ENCODE peak calls at places on chromosomes 6 and 20, in ten cellular contexts. G is breast epithelium; K is tibial nerve; R is neural progenitor cell; Q is tibial artery; W is body of pancreas; Z is hepatocyte; D is psoas muscle; H is H1; B is CD8-positive, alpha-beta T cell. E is an unnamed sample.
A peak's percentile ranks its signal among the peaks of the same experiment; 100 is the strongest.

GRCh38 chr6:7629321-7629720 is 39.3 kb downstream of the SNRNP48 start:
- DNase-seq in H (no peak), D (no peak), R (no peak), K (no peak), Q (no peak), G (no peak), B (no peak), W (no peak), Z (no peak), E (no peak)

GRCh38 chr6:75922226-75922625 is 150.2 kb downstream of the IMPG1 start:
- DNase-seq in R (no peak), W (no peak), Z (no peak), Q (no peak), H (no peak), K (no peak), G (no peak), D (no peak), B (no peak), E (no peak)

GRCh38 chr6:113089056-113089455 is 741.9 kb downstream of the RFPL4B start:
- DNase-seq in G (no peak), K (no peak), H (peak; percentile 9), Z (no peak), B (no peak), R (no peak), D (no peak), W (no peak), Q (no peak), E (no peak)

GRCh38 chr6:123931928-123932327 is 128.3 kb downstream of the NKAIN2 start:
- DNase-seq in D (no peak), H (no peak), W (no peak), Z (no peak), K (no peak), G (no peak), B (no peak), Q (no peak), R (no peak), E (no peak)

GRCh38 chr6:114735118-114735730 is 392.4 kb upstream of the HS3ST5 start:
- DNase-seq in R (peak; percentile 2), D (no peak), Q (no peak), B (no peak), H (no peak), Z (no peak), G (no peak), W (no peak), K (no peak), E (no peak)

GRCh38 chr6:62150048-62150663 is 135.9 kb downstream of the KHDRBS2 start:
- DNase-seq in H (no peak), Q (no peak), B (no peak), Z (peak; percentile 79), G (no peak), R (peak; percentile 67), D (no peak), W (no peak), K (no peak), E (no peak)

GRCh38 chr6:14459315-14459714 is 341.7 kb downstream of the CD83 start:
- DNase-seq in W (no peak), D (no peak), G (no peak), R (no peak), H (no peak), Q (no peak), B (no peak), Z (no peak), K (no peak), E (no peak)

GRCh38 chr6:70651326-70651905 is 16.3 kb upstream of the SMAP1 start:
- DNase-seq in Z (no peak), R (no peak), G (no peak), H (no peak), Q (no peak), W (no peak), K (no peak), B (peak; percentile 18), D (no peak), E (no peak)

GRCh38 chr6:10395171-10395945 is 19.5 kb downstream of the TFAP2A start:
- DNase-seq in Z (no peak), B (no peak), K (no peak), G (no peak), H (no peak), R (peak; percentile 48), Q (no peak), D (no peak), W (no peak), E (no peak)

GRCh38 chr6:112311950-112312547 is 35.1 kb upstream of the RFPL4B start:
- DNase-seq in H (no peak), D (no peak), B (peak; percentile 5), G (no peak), K (no peak), R (peak; percentile 32), Q (no peak), Z (peak; percentile 41), W (no peak), E (no peak)

GRCh38 chr6:43516697-43517502 is at the start of the genes POLR1C and YIPF3:
- DNase-seq in K (peak; percentile 98), W (peak; percentile 99), B (peak; percentile 96), G (peak; percentile 97), Z (peak; percentile 100), H (peak; percentile 91), D (peak; percentile 98), R (peak; percentile 99), Q (peak; percentile 99), E (peak; percentile 73)

GRCh38 chr6:43511824-43512415 is 1.8 kb upstream of the LRRC73 start:
- DNase-seq in K (no peak), G (no peak), B (no peak), R (no peak), W (no peak), Q (no peak), H (no peak), Z (no peak), D (peak; percentile 46), E (no peak)

GRCh38 chr6:43516367-43516696 is 394 bp downstream of the YIPF3 start:
- DNase-seq in H (no peak), K (no peak), W (no peak), R (no peak), D (no peak), Z (no peak), B (no peak), Q (no peak), G (no peak), E (no peak)

GRCh38 chr6:43517503-43518357 is 841 bp downstream of the POLR1C start:
- DNase-seq in Z (no peak), D (no peak), B (no peak), G (no peak), R (no peak), H (no peak), K (no peak), W (no peak), Q (no peak), E (no peak)

DNA sequence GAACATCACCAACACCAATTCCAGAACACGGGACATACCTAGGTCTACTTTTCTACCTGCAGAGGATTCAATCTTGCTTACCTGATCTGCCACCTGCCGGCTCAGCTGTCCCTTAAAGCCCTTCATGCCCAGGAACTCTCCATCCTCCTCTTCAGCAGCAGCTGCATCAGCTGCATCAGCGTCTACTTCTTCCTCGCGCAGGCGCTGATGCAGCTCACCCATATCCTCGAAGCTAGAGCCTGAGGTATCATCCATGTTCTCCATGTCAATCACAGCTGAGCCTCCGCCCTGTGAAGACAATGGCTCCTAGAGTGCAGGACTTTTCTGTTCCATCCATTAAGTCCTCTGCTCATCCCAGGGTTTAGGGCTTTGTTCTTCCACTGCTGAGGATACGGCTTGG is 918 bp downstream of the YIPF3 start:
- DNase-seq in R (no peak), G (no peak), Q (no peak), H (no peak), K (no peak), W (no peak), Z (no peak), B (no peak), D (no peak), E (no peak)
- H3K36me3 ChIP-seq in R (peaks cover 8% of the 10 kb centered on the region), G (peaks cover 16% of the 10 kb centered on the region), Q (peaks cover 63% of the 10 kb centered on the region), H (peaks cover 41% of the 10 kb centered on the region), K (no peaks in the 10 kb centered on the region), W (peaks cover 29% of the 10 kb centered on the region), Z (no peaks in the 10 kb centered on the region), B (peaks cover 33% of the 10 kb centered on the region), D (peaks cover 69% of the 10 kb centered on the region), E (peaks cover 71% of the 10 kb centered on the region)

DNA sequence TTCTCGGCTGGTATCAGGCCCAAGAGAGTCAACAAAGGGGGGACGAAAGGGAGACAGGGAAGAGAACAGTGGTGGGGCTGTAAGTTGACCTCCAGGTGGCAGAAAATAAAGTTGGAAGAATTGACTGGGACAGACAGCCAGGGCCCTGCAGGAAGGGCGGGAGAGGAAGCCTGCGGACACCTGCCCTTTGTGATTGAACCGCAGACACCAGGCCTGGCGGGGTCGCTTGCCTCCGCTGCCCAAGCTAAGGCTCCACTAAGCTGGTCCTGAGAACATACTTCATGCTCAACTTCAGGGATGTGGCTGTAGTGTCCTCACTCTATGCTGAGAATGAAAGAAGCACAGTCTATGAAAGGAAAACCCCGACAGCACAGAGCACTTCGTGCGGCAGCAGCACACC is 53.8 kb downstream of the RPP40 start:
- DNase-seq in W (no peak), R (no peak), G (no peak), B (no peak), Z (no peak), Q (no peak), D (no peak), K (no peak), H (no peak), E (no peak)
- H3K36me3 ChIP-seq in W (no peaks in the 10 kb centered on the region), R (no peaks in the 10 kb centered on the region), G (no peaks in the 10 kb centered on the region), B (peaks cover 29% of the 10 kb centered on the region), Z (no peaks in the 10 kb centered on the region), Q (peaks cover 90% of the 10 kb centered on the region), D (peaks cover 43% of the 10 kb centered on the region), K (no peaks in the 10 kb centered on the region), H (peaks cover 33% of the 10 kb centered on the region), E (peaks cover 17% of the 10 kb centered on the region)

GRCh38 chr6:116015983-116016382 is 44.7 kb downstream of the FRK start:
- DNase-seq in D (no peak), G (no peak), B (no peak), K (no peak), H (no peak), W (no peak), Z (peak; percentile 40), Q (no peak), R (no peak), E (no peak)
- H3K36me3 ChIP-seq in D (no peaks in the 10 kb centered on the region), G (no peaks in the 10 kb centered on the region), B (no peaks in the 10 kb centered on the region), K (no peaks in the 10 kb centered on the region), H (no peaks in the 10 kb centered on the region), W (no peaks in the 10 kb centered on the region), Z (no peaks in the 10 kb centered on the region), Q (no peaks in the 10 kb centered on the region), R (no peaks in the 10 kb centered on the region), E (no peaks in the 10 kb centered on the region)

DNA sequence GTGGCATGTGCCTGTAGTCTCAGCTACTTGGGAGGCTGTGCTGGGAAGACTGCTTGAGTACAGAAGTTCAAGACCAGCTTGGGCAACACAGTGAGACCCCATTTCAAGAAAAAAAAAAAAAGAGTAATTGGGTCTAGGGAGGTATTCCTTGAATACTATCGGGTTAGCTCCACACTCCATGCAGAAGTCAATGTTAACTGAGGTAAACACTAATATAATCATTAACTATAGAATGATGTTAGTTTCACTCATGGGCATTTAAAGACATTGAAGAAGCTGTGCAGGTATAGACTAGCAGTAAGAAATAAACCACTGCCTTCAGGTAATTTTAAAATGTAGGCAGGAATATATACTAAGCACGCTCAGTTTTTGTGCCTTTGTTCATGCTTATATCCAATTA is 32.6 kb downstream of the MDN1 start:
- DNase-seq in H (no peak), G (no peak), D (no peak), W (no peak), B (no peak), R (no peak), K (no peak), Q (no peak), Z (no peak), E (no peak)
- H3K36me3 ChIP-seq in H (peaks cover 86% of the 10 kb centered on the region), G (peaks cover 10% of the 10 kb centered on the region), D (peaks cover 87% of the 10 kb centered on the region), W (peaks cover 18% of the 10 kb centered on the region), B (peaks cover 31% of the 10 kb centered on the region), R (peaks cover 17% of the 10 kb centered on the region), K (peaks cover 3% of the 10 kb centered on the region), Q (peaks cover 89% of the 10 kb centered on the region), Z (no peaks in the 10 kb centered on the region), E (no peaks in the 10 kb centered on the region)

GRCh38 chr20:24971702-24972101 is 20.8 kb downstream of the APMAP start:
- DNase-seq in H (no peak), D (no peak), G (no peak), R (no peak), Q (peak; percentile 28), Z (no peak), W (no peak), K (no peak), B (no peak), E (no peak)
- H3K36me3 ChIP-seq in H (peaks cover 12% of the 10 kb centered on the region), D (peaks cover 78% of the 10 kb centered on the region), G (no peaks in the 10 kb centered on the region), R (peaks cover 2% of the 10 kb centered on the region), Q (peaks cover 79% of the 10 kb centered on the region), Z (peaks cover 6% of the 10 kb centered on the region), W (peaks cover 29% of the 10 kb centered on the region), K (no peaks in the 10 kb centered on the region), B (peaks cover 61% of the 10 kb centered on the region), E (peaks cover 89% of the 10 kb centered on the region)